ENCODE peak calls at places on chromosomes 4 and X, in eight cellular contexts. K is uterus, M is fibroblast of villous mesenchyme, O is fibroblast of the aortic adventitia, B is osteocyte, H is astrocyte of the spinal cord, S is left lung, J is astrocyte. G is an unnamed sample.

GRCh38 chr4:25307596-25307995 is 5.0 kb upstream of the ZCCHC4 start:
- DNase-seq in S (no peak), M (no peak), J (no peak), O (no peak), B (no peak), H (no peak), K (no peak), G (no peak)

GRCh38 chr4:6591305-6591704 is 16.3 kb downstream of the MAN2B2 start:
- DNase-seq in K (no peak), B (no peak), H (no peak), S (no peak), J (no peak), M (no peak), O (no peak), G (no peak)

GRCh38 chr4:142091691-142092182 is 455.4 kb downstream of the IL15 start:
- DNase-seq in S (no peak), J (peak), B (no peak), M (peak), H (peak), O (peak), K (peak), G (peak)

GRCh38 chr4:73762409-73762808 is 22.0 kb downstream of the CXCL8 start:
- DNase-seq in O (no peak), J (no peak), B (no peak), S (no peak), K (no peak), M (no peak), H (no peak), G (no peak)

GRCh38 chr4:68906238-68907137 is 45.1 kb downstream of the UGT2A3 start:
- DNase-seq in O (peak), H (no peak), S (no peak), M (no peak), J (peak), B (no peak), K (no peak), G (peak)

GRCh38 chr4:121923306-121923705 is 28.6 kb downstream of the TRPC3 start:
- DNase-seq in M (peak), S (no peak), K (no peak), B (no peak), O (no peak), J (no peak), H (no peak), G (no peak)

GRCh38 chrX:39309018-39309620 is 507.9 kb downstream of the MID1IP1 start:
- DNase-seq in K (peak), B (no peak), O (no peak), H (peak), J (peak), M (peak), S (no peak), G (peak)

GRCh38 chrX:11367609-11368430 is 74.6 kb downstream of the AMELX start:
- DNase-seq in O (no peak), K (no peak), H (no peak), B (no peak), J (no peak), S (no peak), M (peak), G (peak)

GRCh38 chr4:35772291-35772690 is 472.0 kb downstream of the ARAP2 start:
- DNase-seq in O (no peak), K (no peak), B (no peak), S (no peak), J (peak), H (peak), M (no peak), G (peak)

GRCh38 chrX:96791559-96791958 is 92.1 kb upstream of the RPA4 start:
- DNase-seq in K (no peak), B (no peak), O (peak), J (peak), H (peak), S (no peak), M (peak), G (peak)

GRCh38 chr4:62474802-62475201 is 1274.7 kb downstream of the ADGRL3 start:
- DNase-seq in M (no peak), S (no peak), J (no peak), K (no peak), O (no peak), H (no peak), B (no peak), G (no peak)

GRCh38 chr4:68780232-68780631 is 35.6 kb upstream of the UGT2B10 start:
- DNase-seq in M (no peak), O (no peak), J (no peak), S (no peak), B (no peak), H (no peak), K (no peak), G (no peak)

GRCh38 chr4:23818097-23818648 is 71.7 kb downstream of the PPARGC1A start:
- DNase-seq in S (no peak), M (peak), O (no peak), K (no peak), J (no peak), H (no peak), B (no peak), G (no peak)

GRCh38 chr4:160877087-160877790 is 1286.6 kb downstream of the FSTL5 start:
- DNase-seq in J (peak), O (no peak), S (no peak), H (peak), K (no peak), B (no peak), M (no peak), G (no peak)

GRCh38 chr4:5926601-5927000 is 33.7 kb upstream of the CRMP1 start:
- DNase-seq in S (no peak), J (no peak), M (no peak), K (no peak), O (no peak), B (no peak), H (no peak), G (no peak)

GRCh38 chr4:53855886-53856260 is 208.5 kb downstream of the CHIC2 start:
- DNase-seq in K (peak), O (peak), H (peak), M (peak), S (no peak), B (no peak), J (peak), G (peak)

GRCh38 chr4:6416518-6417286 is 55.7 kb downstream of the PPP2R2C start:
- DNase-seq in K (no peak), B (no peak), O (no peak), H (no peak), M (no peak), S (no peak), J (no peak), G (no peak)

GRCh38 chrX:149638860-149639259 is 7.3 kb upstream of the TMEM185A start:
- DNase-seq in H (peak), B (no peak), K (no peak), S (no peak), J (peak), M (no peak), O (peak), G (no peak)

GRCh38 chrX:65522739-65523372 is 11.7 kb downstream of the LAS1L start:
- DNase-seq in J (peak), M (peak), H (peak), K (no peak), O (peak), B (no peak), S (no peak), G (peak)

GRCh38 chr4:78565971-78566372 is 14.4 kb downstream of the ANXA3 start:
- DNase-seq in J (peak), O (peak), S (no peak), K (no peak), B (no peak), H (no peak), M (peak), G (peak)

GRCh38 chr4:5808081-5808741 is 84.7 kb downstream of the CRMP1 start:
- DNase-seq in S (no peak), K (no peak), J (no peak), M (peak), H (peak), O (no peak), B (no peak), G (peak)

GRCh38 chrX:151974336-151975227 is at the start of gene GABRE:
- DNase-seq in S (peak), O (peak), J (no peak), K (peak), M (peak), B (no peak), H (peak), G (no peak)

GRCh38 chr4:88793473-88793872 is 95.8 kb upstream of the NAP1L5 start:
- DNase-seq in K (no peak), M (no peak), S (no peak), J (no peak), B (no peak), O (no peak), H (no peak), G (no peak)

GRCh38 chr4:134906404-134907023 is 704.9 kb upstream of the PABPC4L start:
- DNase-seq in O (no peak), K (no peak), B (no peak), S (no peak), J (peak), M (peak), H (peak), G (peak)

GRCh38 chrX:7351946-7352345 is 204.0 kb upstream of the PUDP start:
- DNase-seq in B (no peak), M (no peak), H (peak), J (no peak), S (no peak), K (no peak), O (peak), G (no peak)

GRCh38 chr4:101104264-101105052 is 242.9 kb downstream of the PPP3CA start:
- DNase-seq in K (no peak), S (no peak), O (no peak), B (no peak), H (no peak), M (no peak), J (no peak), G (no peak)

GRCh38 chr4:2812985-2813384 is 20.1 kb downstream of the SH3BP2 start:
- DNase-seq in B (no peak), J (no peak), K (no peak), O (no peak), M (peak), H (no peak), S (no peak), G (no peak)

GRCh38 chr4:123405212-123405856 is 8.7 kb downstream of the SPRY1 start:
- DNase-seq in J (no peak), B (no peak), K (no peak), M (no peak), H (no peak), S (no peak), O (no peak), G (peak)

GRCh38 chr4:7324651-7325121 is 110.0 kb downstream of the PSAPL1 start:
- DNase-seq in M (no peak), O (no peak), J (no peak), B (no peak), S (no peak), H (no peak), K (no peak), G (no peak)

GRCh38 chr4:175927121-175927520 is 115.1 kb upstream of the GPM6A start:
- DNase-seq in S (no peak), K (no peak), B (no peak), M (no peak), O (no peak), J (peak), H (peak), G (no peak)

GRCh38 chr4:57095956-57096355 is 14.2 kb downstream of the IGFBP7 start:
- DNase-seq in J (peak), S (no peak), K (no peak), O (peak), H (no peak), M (no peak), B (no peak), G (peak)

GRCh38 chr4:57095245-57095644 is 14.9 kb downstream of the IGFBP7 start:
- DNase-seq in S (no peak), M (no peak), K (no peak), B (no peak), O (no peak), H (no peak), J (no peak), G (peak)

GRCh38 chr4:57093816-57094481 is 16.2 kb downstream of the IGFBP7 start:
- DNase-seq in B (no peak), H (no peak), J (no peak), M (no peak), O (peak), K (peak), S (no peak), G (no peak)

GRCh38 chr4:57091657-57092162 is 18.5 kb downstream of the IGFBP7 start:
- DNase-seq in H (no peak), J (no peak), S (no peak), M (no peak), B (no peak), K (no peak), O (no peak), G (no peak)

GRCh38 chr4:57094482-57095223 is 15.5 kb downstream of the IGFBP7 start:
- DNase-seq in M (peak), J (peak), K (no peak), B (no peak), O (peak), S (no peak), H (peak), G (peak)
- TF ChIP-seq CTCF in M (no peak), J (peak), K (no peak), B (no peak), O (peak), S (no peak), H (peak), G (peak)

DNA sequence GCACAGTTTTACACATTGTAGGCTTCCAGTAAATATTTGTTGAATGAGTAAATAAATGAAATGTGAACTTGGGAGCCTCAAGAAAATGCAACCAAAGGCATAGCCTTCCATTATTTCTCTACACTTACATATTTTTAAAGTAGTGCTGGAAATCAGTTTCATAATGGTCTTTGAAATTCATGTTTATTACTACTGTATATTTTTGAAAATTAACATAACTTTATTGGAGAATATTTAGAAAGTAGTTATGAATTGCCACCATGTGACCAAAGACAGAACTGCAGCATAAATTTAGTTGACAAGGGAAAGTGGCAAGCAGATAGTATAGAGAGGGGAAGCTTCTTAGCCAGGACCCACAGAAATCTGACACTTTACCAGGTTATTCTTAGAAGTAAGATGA is 6.4 kb downstream of the TCEAL8 start:
- DNase-seq in O (peak), K (no peak), S (no peak), M (peak), J (peak), B (no peak), H (peak), G (peak)
- TF ChIP-seq CTCF in O (peak), K (peak), S (peak), M (peak), J (peak), B (peak), H (peak), G (peak)

DNA sequence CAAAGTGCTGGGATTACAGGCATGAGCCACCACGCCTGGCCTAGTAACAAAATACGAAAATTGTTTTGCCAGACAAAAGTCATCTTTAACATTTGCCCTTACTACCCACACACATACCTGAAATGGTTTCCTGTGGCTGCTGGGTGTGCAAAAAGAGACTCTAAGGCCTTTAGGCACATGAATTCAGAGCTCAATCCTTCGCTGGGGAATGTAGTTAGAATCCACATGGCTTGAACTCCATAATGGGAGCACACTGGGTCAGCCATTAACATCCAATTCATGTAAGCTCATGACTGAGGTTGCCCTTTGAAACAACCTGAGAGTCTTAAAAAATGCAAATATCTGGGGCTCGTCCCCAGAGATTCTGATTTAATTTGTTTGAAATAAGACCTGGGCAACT is 87.8 kb downstream of the HPGD start:
- DNase-seq in M (no peak), B (no peak), S (no peak), K (no peak), O (no peak), H (no peak), J (peak), G (no peak)
- TF ChIP-seq CTCF in M (no peak), B (no peak), S (no peak), K (no peak), O (no peak), H (no peak), J (no peak), G (no peak)

GRCh38 chr4:9898596-9899345 is 117.3 kb downstream of the DRD5 start:
- DNase-seq in H (no peak), S (peak), M (peak), J (no peak), B (no peak), O (peak), K (no peak), G (peak)
- TF ChIP-seq CTCF in H (no peak), S (peak), M (peak), J (no peak), B (peak), O (no peak), K (no peak), G (peak)

DNA sequence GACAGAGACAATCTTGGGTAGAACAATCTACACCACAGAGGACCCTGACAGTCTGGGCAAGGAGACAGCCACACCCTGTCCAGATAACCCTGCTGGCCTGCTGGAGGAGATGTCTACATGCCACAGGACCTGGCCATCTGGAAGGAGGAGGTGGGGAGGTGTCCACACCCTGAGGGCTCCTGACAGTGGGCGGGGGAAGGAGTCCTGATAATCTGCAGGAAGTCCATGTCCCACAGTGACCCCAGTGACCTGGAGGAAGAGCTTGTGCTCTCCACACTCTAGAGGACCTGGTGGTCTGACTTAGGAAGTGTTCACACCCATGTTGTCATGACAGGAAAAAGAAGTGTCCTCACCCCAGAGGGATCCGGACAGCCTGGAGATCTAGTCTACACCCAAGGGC is 5.5 kb downstream of the SUV39H1 start:
- DNase-seq in H (no peak), J (no peak), B (no peak), K (no peak), O (no peak), S (no peak), M (no peak), G (no peak)
- TF ChIP-seq CTCF in H (no peak), J (no peak), B (no peak), K (no peak), O (no peak), S (no peak), M (no peak), G (no peak)

DNA sequence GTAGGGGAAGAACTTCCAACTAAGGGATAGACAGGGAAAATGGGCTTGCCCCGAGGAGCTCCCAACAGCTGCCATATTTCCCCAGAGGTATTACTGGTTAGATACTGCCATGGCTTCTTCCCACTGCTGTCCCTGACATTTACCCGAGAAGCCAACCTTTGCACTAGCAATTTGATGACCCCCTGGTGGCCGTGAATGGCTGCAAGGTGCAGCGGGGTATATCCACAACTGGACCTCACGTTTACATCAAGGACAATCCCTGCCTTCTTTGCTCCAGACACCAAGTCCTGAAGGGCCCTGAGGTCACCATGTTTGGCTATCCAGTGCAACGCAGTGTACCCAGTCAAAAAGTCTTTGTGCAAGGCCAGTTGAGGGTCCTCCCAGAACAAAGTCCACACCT is 2.3 kb downstream of the SOWAHB start:
- DNase-seq in J (no peak), S (no peak), B (no peak), K (no peak), O (no peak), M (no peak), H (no peak), G (no peak)
- TF ChIP-seq CTCF in J (no peak), S (no peak), B (no peak), K (no peak), O (no peak), M (no peak), H (peak), G (no peak)